ENCODE peak calls at places on chromosomes 3 and 15, in five cellular contexts. N is H1, M is GM12878, K is HCT116, O is K562. X is an unnamed sample.

GRCh38 chr3:192957441-192957951 is 39.8 kb upstream of the MB21D2 start:
- DNase-seq in O (no peak), K (no peak), N (no peak), M (no peak), X (no peak)

GRCh38 chr3:39098473-39099000 is 8.9 kb downstream of the GORASP1 start:
- DNase-seq in K (no peak), N (peak), O (no peak), M (no peak), X (no peak)

GRCh38 chr15:64836023-64836536 is 5.6 kb upstream of the PLEKHO2 start:
- DNase-seq in K (no peak), M (no peak), N (no peak), O (no peak), X (no peak)

GRCh38 chr3:169348981-169349942 is 314.2 kb downstream of the MECOM start:
- DNase-seq in K (no peak), M (no peak), O (no peak), N (no peak), X (no peak)

GRCh38 chr3:63015614-63016016 is 140.4 kb upstream of the CADPS start:
- DNase-seq in M (no peak), K (no peak), O (no peak), N (peak), X (peak)

GRCh38 chr15:57534279-57534678 is 57.4 kb upstream of the MYZAP start:
- DNase-seq in N (no peak), O (no peak), K (no peak), M (no peak), X (no peak)

GRCh38 chr15:42915654-42916053 is 4.9 kb downstream of the TTBK2 start:
- DNase-seq in N (no peak), K (no peak), M (no peak), O (no peak), X (no peak)

GRCh38 chr15:76932090-76932966 is 779 bp downstream of the RCN2 start:
- DNase-seq in K (no peak), M (no peak), O (no peak), N (no peak), X (no peak)

GRCh38 chr15:35243758-35244157 is 158.7 kb upstream of the NANOGP8 start:
- DNase-seq in N (no peak), K (no peak), M (no peak), O (no peak), X (no peak)

GRCh38 chr3:70982700-70983140 is 600.8 kb downstream of the FOXP1 start:
- DNase-seq in M (peak), N (no peak), O (no peak), K (peak), X (no peak)

GRCh38 chr3:16462679-16463078 is 50.8 kb downstream of the RFTN1 start:
- DNase-seq in N (no peak), O (no peak), M (no peak), K (no peak), X (no peak)

GRCh38 chr3:29565236-29565635 is 284.4 kb downstream of the RBMS3 start:
- DNase-seq in O (no peak), N (no peak), M (no peak), K (no peak), X (no peak)

GRCh38 chr15:45456212-45457106 is 66.1 kb downstream of the SLC30A4 start:
- DNase-seq in O (peak), M (peak), K (peak), N (no peak), X (peak)

GRCh38 chr3:190968616-190969015 is 106.1 kb upstream of the GMNC start:
- DNase-seq in K (no peak), N (no peak), O (no peak), M (no peak), X (no peak)

GRCh38 chr15:87778358-87778757 is 478.2 kb downstream of the NTRK3 start:
- DNase-seq in M (no peak), N (no peak), K (no peak), O (no peak), X (no peak)

GRCh38 chr15:87777054-87777498 is 479.5 kb downstream of the NTRK3 start:
- DNase-seq in O (no peak), K (no peak), N (no peak), M (no peak), X (no peak)

GRCh38 chr15:87781959-87782625 is 474.4 kb downstream of the NTRK3 start:
- DNase-seq in N (no peak), O (no peak), K (no peak), M (no peak), X (no peak)

DNA sequence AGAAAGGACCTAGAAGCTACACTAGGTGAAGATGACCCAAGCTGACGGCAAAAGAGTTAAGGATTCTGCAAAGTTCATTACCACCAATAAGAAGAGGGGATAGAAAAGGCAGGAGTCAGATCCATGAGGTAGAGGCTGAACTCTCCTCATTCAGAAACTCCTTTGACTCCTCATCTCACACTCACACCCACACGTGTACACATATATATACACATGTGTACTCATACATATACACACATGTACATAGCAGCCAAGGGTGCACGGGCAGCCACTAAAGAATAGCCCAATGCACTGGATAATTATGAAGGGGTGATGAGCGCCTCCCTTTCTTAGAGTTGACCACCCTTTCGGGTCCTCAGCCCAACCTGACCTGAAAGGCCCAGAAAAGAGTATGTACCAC is 476.8 kb downstream of the NTRK3 start:
- DNase-seq in O (no peak), M (no peak), N (no peak), K (no peak), X (no peak)
- TF ChIP-seq SIN3A in O (no peak), M (no peak), N (no peak), K (no peak), X (no peak)

GRCh38 chr15:58555168-58556027 is 123.6 kb downstream of the LIPC start:
- DNase-seq in M (no peak), N (no peak), O (peak), K (no peak), X (no peak)
- TF ChIP-seq SIN3A in M (no peak), N (no peak), O (no peak), K (no peak), X (no peak)

DNA sequence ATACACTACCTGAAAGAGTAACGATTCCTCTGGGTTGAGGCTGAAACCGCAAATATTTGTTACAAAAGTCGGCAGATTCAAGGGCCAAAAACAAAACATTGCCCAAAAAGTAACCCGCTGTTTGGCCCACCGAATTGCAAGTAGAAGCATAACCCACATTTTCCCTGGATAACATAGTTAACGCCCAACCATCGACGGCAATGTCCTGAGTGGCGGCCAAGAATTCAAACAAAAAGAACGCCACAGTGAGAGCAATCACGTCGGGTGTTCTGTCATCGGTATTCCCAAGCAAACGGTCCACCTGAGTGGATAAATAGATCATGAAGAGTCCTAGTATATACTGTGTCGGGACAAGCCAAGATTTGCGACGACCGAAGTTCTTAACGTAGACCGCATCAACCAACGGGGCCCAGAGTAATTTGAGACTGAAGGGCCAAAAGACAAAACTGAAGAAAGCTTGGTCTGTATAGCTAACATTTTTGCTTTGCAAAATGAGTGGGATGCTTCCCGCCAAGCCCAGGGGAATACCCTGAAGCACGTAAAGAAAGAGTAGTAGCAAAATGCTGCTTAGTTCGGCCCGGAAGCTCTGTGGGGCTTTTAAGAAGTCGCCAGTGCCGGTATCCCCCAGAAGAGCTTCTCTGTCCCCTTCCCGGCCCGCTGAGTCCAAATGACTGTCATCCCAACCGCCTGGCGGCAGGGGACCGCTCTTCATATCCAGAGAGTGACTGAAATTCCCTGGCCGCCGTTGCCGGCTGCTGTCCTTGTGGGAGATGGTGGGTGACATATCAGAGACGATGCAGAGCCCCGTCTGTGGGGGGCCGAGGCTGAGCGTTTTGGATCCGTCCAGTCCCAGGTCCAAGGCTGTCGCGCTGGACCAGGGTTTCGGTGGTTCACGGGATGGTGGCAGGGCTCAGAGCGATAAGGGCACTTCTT is 747 bp downstream of the SLC33A1 start:
- DNase-seq in M (no peak), N (no peak), K (no peak), O (no peak), X (peak)
- TF ChIP-seq SIN3A in M (no peak), N (no peak), K (no peak), O (peak), X (no peak)

GRCh38 chr3:171054921-171055320 is 28.4 kb upstream of the SLC2A2 start:
- DNase-seq in N (no peak), K (no peak), O (no peak), M (no peak), X (no peak)

GRCh38 chr3:171057075-171057474 is 30.6 kb upstream of the SLC2A2 start:
- DNase-seq in K (no peak), N (no peak), M (no peak), O (no peak), X (no peak)

GRCh38 chr3:171054231-171054630 is 27.7 kb upstream of the SLC2A2 start:
- DNase-seq in K (no peak), M (no peak), N (no peak), O (no peak), X (no peak)

GRCh38 chr3:171056528-171056927 is 30.0 kb upstream of the SLC2A2 start:
- DNase-seq in N (no peak), O (no peak), K (no peak), M (no peak), X (peak)

DNA sequence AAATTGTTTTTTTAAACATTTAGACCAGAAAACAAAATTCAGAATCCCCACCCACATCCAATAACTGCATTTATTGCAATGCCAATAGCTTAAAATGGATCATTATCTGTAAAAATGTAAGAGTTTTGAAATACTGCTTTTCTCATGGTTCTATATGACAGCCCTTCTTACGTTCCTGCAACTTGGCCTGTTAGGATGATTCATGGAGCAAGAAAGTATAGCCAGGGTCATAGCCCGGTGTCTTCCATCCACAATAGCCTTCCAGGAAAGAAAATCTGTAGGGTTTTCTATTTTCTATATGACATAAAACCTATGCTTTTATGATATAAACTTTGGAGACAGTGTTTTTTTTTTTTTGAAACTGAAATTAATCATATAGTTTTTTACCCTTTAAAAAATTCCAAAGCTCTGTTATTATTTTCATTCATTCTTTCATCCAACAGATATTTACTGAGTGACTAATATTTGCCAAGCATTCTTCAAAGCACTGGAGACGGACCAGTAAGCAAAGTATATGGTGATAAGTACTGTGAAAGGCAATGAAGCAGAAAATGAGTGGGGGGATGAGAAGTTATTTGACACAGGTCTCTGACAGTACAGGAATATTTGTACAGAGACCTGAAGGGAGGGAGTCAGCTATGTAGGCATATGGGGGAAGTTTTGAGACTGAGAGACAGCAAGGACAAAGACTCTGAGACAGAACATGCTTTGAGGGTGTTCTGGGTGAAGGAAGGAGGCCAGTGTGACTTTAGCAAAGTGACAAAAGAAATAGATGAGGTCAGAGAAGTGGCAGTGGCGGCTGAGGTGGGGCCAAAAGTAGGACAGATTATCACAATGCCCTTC is 29.0 kb upstream of the SLC2A2 start:
- DNase-seq in N (no peak), O (no peak), M (no peak), K (peak), X (peak)
- TF ChIP-seq SIN3A in N (no peak), O (no peak), M (no peak), K (no peak), X (no peak)

GRCh38 chr3:183391460-183391859 is 37.0 kb downstream of the MCF2L2 start:
- DNase-seq in M (no peak), K (no peak), O (no peak), N (no peak), X (no peak)

GRCh38 chr3:183393625-183394024 is 34.8 kb downstream of the MCF2L2 start:
- DNase-seq in N (no peak), O (no peak), M (no peak), K (no peak), X (no peak)

GRCh38 chr3:183396662-183397391 is 31.6 kb downstream of the MCF2L2 start:
- DNase-seq in K (no peak), O (no peak), N (no peak), M (no peak), X (no peak)

GRCh38 chr3:183392166-183393034 is 36.0 kb downstream of the MCF2L2 start:
- DNase-seq in O (no peak), M (no peak), K (no peak), N (no peak), X (no peak)

GRCh38 chr3:183394150-183394549 is 34.3 kb downstream of the MCF2L2 start:
- DNase-seq in O (no peak), K (no peak), N (no peak), M (no peak), X (no peak)
- TF ChIP-seq SIN3A in O (no peak), K (no peak), N (no peak), M (no peak), X (no peak)

GRCh38 chr15:99015677-99016568 is 8.3 kb upstream of the PGPEP1L start:
- DNase-seq in K (no peak), M (no peak), O (no peak), N (peak), X (no peak)
- TF ChIP-seq SIN3A in K (no peak), M (no peak), O (no peak), N (no peak), X (no peak)